ENCODE peak calls at places on chromosome 21, in five cellular contexts. G is mesothelial cell of epicardium, U is left ventricle myocardium inferior, A is prostate gland, J is epithelial cell of esophagus. Q is an unnamed sample.

GRCh38 chr21:33403786-33404571 is 766 bp downstream of the IFNGR2 start:
- DNase-seq in G (peak; percentile 74), U (peak; percentile 64), A (peak; percentile 49), J (peak; percentile 38), Q (no peak)

GRCh38 chr21:44846485-44847260 is 26.8 kb downstream of the PTTG1IP start:
- DNase-seq in G (no peak), U (peak; percentile 45), A (peak; percentile 74), J (peak; percentile 80), Q (no peak)

GRCh38 chr21:41136286-41136685 is 31.7 kb upstream of the BACE2 start:
- DNase-seq in G (no peak), U (no peak), A (no peak), J (no peak), Q (no peak)

GRCh38 chr21:16211339-16212303 is 481.8 kb downstream of the USP25 start:
- DNase-seq in G (no peak), U (no peak), A (no peak), J (peak; percentile 48), Q (no peak)

GRCh38 chr21:44089001-44089911 is 17.9 kb upstream of the PWP2 start:
- DNase-seq in G (peak; percentile 34), U (no peak), A (peak; percentile 3), J (no peak), Q (no peak)

GRCh38 chr21:34807881-34808568 is 139.2 kb downstream of the CLIC6 start:
- DNase-seq in G (no peak), U (no peak), A (no peak), J (peak; percentile 98), Q (no peak)

GRCh38 chr21:17903029-17903806 is 84.1 kb upstream of the C21orf91 start:
- DNase-seq in G (no peak), U (no peak), A (no peak), J (peak; percentile 57), Q (no peak)

GRCh38 chr21:45545691-45546531 is 3.7 kb upstream of the SLC19A1 start:
- DNase-seq in G (no peak), U (peak; percentile 7), A (no peak), J (no peak), Q (no peak)

GRCh38 chr21:26965567-26966359 is 1.1 kb downstream of the ADAMTS5 start:
- DNase-seq in G (peak; percentile 72), U (peak; percentile 65), A (no peak), J (peak; percentile 31), Q (no peak)

GRCh38 chr21:26124421-26124833 is 46.1 kb downstream of the APP start:
- DNase-seq in G (no peak), U (no peak), A (no peak), J (peak; percentile 68), Q (no peak)

GRCh38 chr21:25733859-25734653 is 648 bp downstream of the ATP5PF start:
- DNase-seq in G (peak; percentile 60), U (no peak), A (no peak), J (peak; percentile 27), Q (no peak)

GRCh38 chr21:33374080-33374873 is 28.9 kb upstream of the IFNGR2 start:
- DNase-seq in G (no peak), U (peak; percentile 52), A (peak; percentile 37), J (peak; percentile 66), Q (no peak)

GRCh38 chr21:46552274-46552673 is 52.6 kb downstream of the S100B start:
- DNase-seq in G (no peak), U (no peak), A (no peak), J (no peak), Q (no peak)

GRCh38 chr21:29350246-29350779 is 51.6 kb downstream of the BACH1 start:
- DNase-seq in G (no peak), U (no peak), A (no peak), J (no peak), Q (no peak)

GRCh38 chr21:45076245-45076661 is 1.9 kb downstream of the ADARB1 start:
- DNase-seq in G (no peak), U (no peak), A (no peak), J (peak; percentile 21), Q (no peak)

GRCh38 chr21:44092201-44092600 is 15.0 kb upstream of the PWP2 start:
- DNase-seq in G (peak; percentile 33), U (no peak), A (peak; percentile 2), J (no peak), Q (no peak)

GRCh38 chr21:44295163-44295601 is 4.7 kb upstream of the PFKL start:
- DNase-seq in G (no peak), U (peak; percentile 65), A (no peak), J (no peak), Q (no peak)

GRCh38 chr21:28944296-28944695 is 48.4 kb downstream of the LTN1 start:
- DNase-seq in G (no peak), U (no peak), A (no peak), J (no peak), Q (no peak)

GRCh38 chr21:15003463-15004135 is 61.2 kb downstream of the NRIP1 start:
- DNase-seq in G (no peak), U (no peak), A (no peak), J (no peak), Q (no peak)

GRCh38 chr21:31098576-31099005 is 60.3 kb upstream of the KRTAP19-8 start:
- DNase-seq in G (peak; percentile 73), U (peak; percentile 69), A (peak; percentile 24), J (peak; percentile 65), Q (no peak)

GRCh38 chr21:42522771-42523170 is 9.1 kb downstream of the SLC37A1 start:
- DNase-seq in G (no peak), U (no peak), A (no peak), J (no peak), Q (no peak)

GRCh38 chr21:42521384-42521783 is 7.7 kb downstream of the SLC37A1 start:
- DNase-seq in G (no peak), U (no peak), A (no peak), J (no peak), Q (no peak)

GRCh38 chr21:42521805-42522204 is 8.2 kb downstream of the SLC37A1 start:
- DNase-seq in G (no peak), U (no peak), A (no peak), J (no peak), Q (no peak)

GRCh38 chr21:42522271-42522670 is 8.6 kb downstream of the SLC37A1 start:
- DNase-seq in G (no peak), U (no peak), A (no peak), J (no peak), Q (no peak)

GRCh38 chr21:42520628-42521253 is 7.1 kb downstream of the SLC37A1 start:
- DNase-seq in G (no peak), U (no peak), A (no peak), J (no peak), Q (no peak)
- TF ChIP-seq CTCF in G (no peak), U (peak; percentile 36), A (no peak), J (peak; percentile 12), Q (peak; percentile 49)

DNA sequence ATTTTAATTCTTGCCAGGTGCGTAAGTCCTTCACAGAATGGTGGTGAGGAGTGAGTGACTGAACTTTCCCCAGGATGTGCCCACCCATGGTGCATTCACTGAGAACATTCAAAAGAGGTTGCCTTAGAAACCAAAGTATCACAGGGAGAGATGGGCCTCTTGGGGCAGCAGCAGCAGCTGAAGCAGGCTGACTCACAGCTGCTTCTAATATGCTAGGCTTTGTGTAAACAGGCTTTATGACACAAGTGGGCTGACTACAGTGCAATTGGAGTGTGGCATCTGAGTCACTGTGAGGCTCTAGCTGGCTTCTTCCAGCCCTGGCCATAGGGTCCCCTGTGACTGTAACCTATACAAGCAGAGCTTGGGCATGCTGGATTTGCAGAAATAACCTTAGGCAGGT is 12.6 kb downstream of the PIGP start:
- DNase-seq in G (no peak), U (no peak), A (no peak), J (peak; percentile 93), Q (no peak)
- TF ChIP-seq CTCF in G (no peak), U (no peak), A (no peak), J (peak; percentile 39), Q (no peak)

DNA sequence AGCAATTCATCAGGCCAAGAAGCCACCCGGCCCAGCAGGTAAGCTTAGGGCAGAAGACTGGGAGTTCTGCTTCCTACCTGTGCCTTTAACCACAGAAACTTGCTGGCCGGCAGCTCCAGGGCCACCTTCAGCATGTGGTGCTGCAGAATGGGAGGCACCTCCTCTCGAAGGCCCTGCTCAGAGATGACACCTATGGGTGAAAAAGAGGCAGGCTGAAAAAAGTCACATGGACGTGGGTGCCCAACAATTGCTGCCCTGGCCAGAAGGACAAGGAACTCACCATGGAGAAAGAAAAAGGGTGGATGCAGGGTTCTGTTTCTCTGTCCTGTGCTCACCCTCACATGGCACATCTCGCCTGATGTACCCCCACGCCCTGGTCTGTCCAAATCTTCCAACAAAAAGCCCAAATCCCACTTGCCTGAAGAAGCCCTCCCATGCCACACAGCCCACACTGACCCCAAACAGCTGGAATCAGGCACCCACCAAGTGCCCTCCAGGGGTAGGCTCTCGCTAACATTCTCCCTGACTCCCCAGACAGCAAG is 33.0 kb downstream of the URB1 start:
- DNase-seq in G (no peak), U (no peak), A (no peak), J (peak; percentile 56), Q (no peak)
- TF ChIP-seq CTCF in G (no peak), U (peak; percentile 46), A (no peak), J (peak; percentile 60), Q (no peak)

GRCh38 chr21:39387461-39388037 is 38.7 kb upstream of the HMGN1 start:
- DNase-seq in G (peak; percentile 97), U (peak; percentile 92), A (peak; percentile 85), J (peak; percentile 77), Q (peak; percentile 94)

GRCh38 chr21:39385299-39386145 is 36.6 kb upstream of the HMGN1 start:
- DNase-seq in G (no peak), U (peak; percentile 86), A (peak; percentile 51), J (peak; percentile 65), Q (peak; percentile 58)

GRCh38 chr21:39388038-39388810 is 39.3 kb upstream of the HMGN1 start:
- DNase-seq in G (peak; percentile 96), U (peak; percentile 93), A (peak; percentile 89), J (peak; percentile 85), Q (peak; percentile 83)

GRCh38 chr21:39386194-39386593 is 37.3 kb upstream of the HMGN1 start:
- DNase-seq in G (no peak), U (no peak), A (no peak), J (peak; percentile 18), Q (no peak)

GRCh38 chr21:39386899-39387298 is 38.0 kb upstream of the HMGN1 start:
- DNase-seq in G (no peak), U (no peak), A (no peak), J (no peak), Q (no peak)
- TF ChIP-seq CTCF in G (no peak), U (no peak), A (no peak), J (no peak), Q (no peak)